ENCODE peak calls at places on chromosomes 1 and 21, in five cellular contexts. R is hepatocyte, Z is ascending aorta, K is tibial nerve, D is colonic mucosa. S is an unnamed sample. For H3K27me3, the result is how much of the 10 kb centered on the place peaks cover.

GRCh38 chr1:46246548-46247432 is 773 bp upstream of the RAD54L start:
- DNase-seq in R (peak), Z (peak), K (no peak), D (peak), S (peak)

GRCh38 chr1:63401945-63402344 is 34.5 kb downstream of the ALG6 start:
- DNase-seq in R (no peak), Z (no peak), K (no peak), D (no peak), S (no peak)

GRCh38 chr1:168688679-168689657 is 40.0 kb downstream of the DPT start:
- DNase-seq in R (peak), Z (no peak), K (no peak), D (no peak), S (no peak)

GRCh38 chr1:45518910-45519309 is 2.8 kb downstream of the PRDX1 start:
- DNase-seq in R (no peak), Z (no peak), K (no peak), D (no peak), S (no peak)

GRCh38 chr1:55033215-55033614 is 6.1 kb upstream of the PCSK9 start:
- DNase-seq in R (no peak), Z (no peak), K (no peak), D (no peak), S (no peak)

GRCh38 chr1:151314137-151314875 is 12.9 kb downstream of the PI4KB start:
- DNase-seq in R (no peak), Z (peak), K (peak), D (peak), S (no peak)

GRCh38 chr1:9058465-9058864 is 11.0 kb downstream of the SLC2A5 start:
- DNase-seq in R (no peak), Z (no peak), K (no peak), D (no peak), S (no peak)

GRCh38 chr1:39574646-39575045 is 1.9 kb downstream of the PABPC4 start:
- DNase-seq in R (peak), Z (no peak), K (no peak), D (peak), S (no peak)

GRCh38 chr1:234893725-234894630 is 234.7 kb downstream of the TOMM20 start:
- DNase-seq in R (no peak), Z (no peak), K (no peak), D (no peak), S (no peak)

GRCh38 chr1:206776239-206776638 is 3.9 kb upstream of the IL10 start:
- DNase-seq in R (peak), Z (no peak), K (no peak), D (no peak), S (no peak)

GRCh38 chr1:188169971-188170370 is 1341.2 kb downstream of the PLA2G4A start:
- DNase-seq in R (no peak), Z (no peak), K (no peak), D (no peak), S (no peak)

GRCh38 chr21:39645331-39645730 is 32.6 kb downstream of the B3GALT5 start:
- DNase-seq in R (no peak), Z (no peak), K (no peak), D (peak), S (no peak)

GRCh38 chr1:20477355-20478071 is 8.5 kb downstream of the CAMK2N1 start:
- DNase-seq in R (no peak), Z (no peak), K (no peak), D (no peak), S (no peak)

GRCh38 chr21:28334407-28334806 is 658.3 kb downstream of the LTN1 start:
- DNase-seq in R (no peak), Z (no peak), K (no peak), D (no peak), S (no peak)

GRCh38 chr1:226425004-226425378 is 17.1 kb upstream of the PARP1 start:
- DNase-seq in R (no peak), Z (no peak), K (no peak), D (no peak), S (no peak)

GRCh38 chr1:194026422-194026821 is 840.0 kb upstream of the B3GALT2 start:
- DNase-seq in R (no peak), Z (no peak), K (no peak), D (no peak), S (no peak)

GRCh38 chr1:206580438-206581113 is 31.7 kb downstream of the EIF2D start:
- DNase-seq in R (no peak), Z (no peak), K (no peak), D (no peak), S (no peak)

GRCh38 chr1:20149601-20150325 is 10.6 kb downstream of the PLA2G2F start:
- DNase-seq in R (no peak), Z (no peak), K (no peak), D (no peak), S (no peak)

GRCh38 chr1:111556318-111557037 is 53.0 kb upstream of the ADORA3 start:
- DNase-seq in R (no peak), Z (no peak), K (no peak), D (no peak), S (no peak)

GRCh38 chr1:226982451-226983177 is 42.5 kb downstream of the COQ8A start:
- DNase-seq in R (no peak), Z (no peak), K (no peak), D (no peak), S (no peak)

GRCh38 chr1:68558321-68559026 is 61.6 kb upstream of the DEPDC1 start:
- DNase-seq in R (no peak), Z (no peak), K (no peak), D (no peak), S (no peak)

GRCh38 chr1:43768168-43768567 is 60.8 kb downstream of the ST3GAL3 start:
- DNase-seq in R (no peak), Z (no peak), K (no peak), D (no peak), S (no peak)

GRCh38 chr1:43766086-43766784 is 58.9 kb downstream of the ST3GAL3 start:
- DNase-seq in R (no peak), Z (no peak), K (no peak), D (no peak), S (no peak)

GRCh38 chr1:43764581-43764980 is 57.2 kb downstream of the ST3GAL3 start:
- DNase-seq in R (no peak), Z (no peak), K (no peak), D (no peak), S (no peak)

GRCh38 chr1:43769350-43769908 is 62.1 kb downstream of the ST3GAL3 start:
- DNase-seq in R (no peak), Z (no peak), K (no peak), D (no peak), S (no peak)

GRCh38 chr1:43766818-43767525 is 59.6 kb downstream of the ST3GAL3 start:
- DNase-seq in R (no peak), Z (no peak), K (no peak), D (no peak), S (no peak)
- H3K4me3 ChIP-seq in R (no peak), Z (no peak), K (no peak), D (no peak), S (no peak)

GRCh38 chr1:223802602-223803001 is 43.1 kb downstream of the TP53BP2 start:
- DNase-seq in R (no peak), Z (no peak), K (no peak), D (no peak), S (no peak)
- H3K27ac ChIP-seq in R (no peak), Z (no peak), K (no peak), D (no peak), S (no peak)

GRCh38 chr21:45362077-45362747 is 42.8 kb upstream of the COL18A1 start:
- DNase-seq in R (no peak), Z (no peak), K (no peak), D (no peak), S (no peak)
- H3K27me3 ChIP-seq in R (under half), Z (under half), K (under half), D (under half), S (under half)

GRCh38 chr1:115952547-115952946 is 23.8 kb upstream of the SLC22A15 start:
- DNase-seq in R (no peak), Z (no peak), K (no peak), D (no peak), S (no peak)

GRCh38 chr1:115949156-115949555 is 27.2 kb upstream of the SLC22A15 start:
- DNase-seq in R (no peak), Z (no peak), K (no peak), D (no peak), S (no peak)

GRCh38 chr1:115953180-115953579 is 23.1 kb upstream of the SLC22A15 start:
- DNase-seq in R (no peak), Z (no peak), K (no peak), D (no peak), S (no peak)

GRCh38 chr1:115954684-115955083 is 21.6 kb upstream of the SLC22A15 start:
- DNase-seq in R (no peak), Z (no peak), K (no peak), D (no peak), S (no peak)

GRCh38 chr1:115951552-115951951 is 24.8 kb upstream of the SLC22A15 start:
- DNase-seq in R (no peak), Z (no peak), K (no peak), D (no peak), S (no peak)
- H3K4me3 ChIP-seq in R (no peak), Z (no peak), K (no peak), D (no peak), S (no peak)

GRCh38 chr1:53176452-53177344 is 19.9 kb upstream of the CPT2 start:
- DNase-seq in R (peak), Z (no peak), K (no peak), D (no peak), S (no peak)
- H3K27ac ChIP-seq in R (peak), Z (peak), K (no peak), D (no peak), S (no peak)

DNA sequence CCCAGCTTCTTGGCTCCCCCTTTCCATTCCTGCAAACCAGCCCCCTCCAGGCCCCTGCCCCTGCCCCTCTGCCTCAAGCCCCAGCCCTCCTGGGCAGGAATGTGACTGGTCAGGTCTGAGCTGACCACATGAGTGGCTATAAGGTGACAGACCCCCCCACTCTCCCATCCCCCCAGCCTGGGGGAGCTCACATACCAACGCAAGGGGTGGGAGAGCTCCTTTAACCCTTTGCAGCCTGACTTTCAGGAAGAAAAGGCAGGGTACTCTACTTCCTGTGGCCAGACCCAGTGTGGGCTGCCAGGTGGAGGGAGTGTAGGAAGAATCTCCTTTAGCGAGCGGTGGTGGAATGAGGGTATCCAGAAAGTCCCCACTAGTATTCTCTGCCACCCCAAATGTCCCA is 33.1 kb downstream of the AHDC1 start:
- DNase-seq in R (no peak), Z (no peak), K (no peak), D (no peak), S (no peak)
- H3K27me3 ChIP-seq in R (under half), Z (under half), K (under half), D (under half), S (under half)

DNA sequence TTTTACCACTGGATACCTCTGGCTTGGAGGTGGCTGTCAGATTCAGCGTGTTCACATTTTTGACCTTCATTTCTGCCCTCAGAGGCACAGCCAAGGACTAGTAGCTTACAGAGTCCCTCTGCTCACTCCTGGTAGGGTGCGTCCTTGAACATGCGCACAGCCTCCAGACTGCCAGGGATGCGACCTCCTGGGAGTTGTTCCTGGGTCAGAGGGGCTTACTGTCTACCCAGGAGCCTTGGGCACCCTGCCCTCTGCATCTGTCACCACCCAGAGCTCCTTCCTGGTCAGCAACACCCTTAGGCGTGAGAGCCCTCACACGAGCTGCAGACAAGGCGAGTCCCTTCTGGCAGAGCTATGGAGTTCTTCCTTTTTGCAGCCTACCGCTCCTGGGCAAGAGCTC is 1.7 kb downstream of the SLX9 start:
- DNase-seq in R (no peak), Z (no peak), K (no peak), D (no peak), S (no peak)
- H3K4me3 ChIP-seq in R (no peak), Z (no peak), K (no peak), D (no peak), S (no peak)

DNA sequence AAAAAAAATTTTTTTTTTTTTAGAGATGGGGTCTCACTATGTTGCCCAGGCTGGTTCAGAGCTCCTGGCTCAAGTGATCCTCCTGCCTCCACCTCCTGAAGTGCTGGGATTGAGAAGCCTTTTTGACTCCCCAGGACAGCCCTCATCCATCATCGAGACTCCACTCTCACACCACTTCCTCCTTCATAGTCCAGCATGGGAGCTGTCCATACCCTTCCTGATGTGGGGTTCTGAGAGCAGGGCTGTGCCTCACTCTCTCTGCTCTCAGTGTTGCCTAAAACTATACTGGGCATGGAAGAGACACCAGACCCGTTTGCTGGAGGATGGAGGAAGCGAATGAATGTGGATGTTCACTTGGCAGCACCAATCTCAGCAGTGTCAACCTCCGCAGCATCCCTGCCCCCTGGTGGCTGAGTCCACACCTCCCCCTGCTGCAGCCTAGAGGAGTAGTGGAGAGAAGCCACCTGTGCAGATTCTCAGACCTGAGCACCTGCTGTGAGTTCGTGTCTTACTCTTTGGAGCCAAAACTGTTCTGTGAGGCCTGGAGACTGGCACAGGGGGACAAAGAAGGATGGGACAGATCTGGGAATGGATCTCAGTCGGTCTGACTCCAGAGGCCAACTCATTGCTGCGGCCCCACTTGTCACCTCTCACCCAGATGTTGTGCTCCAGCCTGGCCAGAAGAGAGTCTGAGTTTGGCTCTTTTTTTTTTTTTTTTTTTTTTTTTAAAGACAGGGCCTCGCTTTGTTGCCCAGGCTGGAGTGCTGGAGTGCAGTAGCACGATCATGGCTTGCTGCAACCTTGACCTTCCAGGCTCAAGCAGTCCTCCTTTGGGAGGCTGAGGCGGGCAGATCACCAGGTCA is 17.7 kb downstream of the TINAGL1 start:
- DNase-seq in R (peak), Z (peak), K (peak), D (peak), S (peak)
- H3K27ac ChIP-seq in R (no peak), Z (no peak), K (no peak), D (no peak), S (no peak)

GRCh38 chr1:112706505-112707216 is at the start of gene RHOC:
- DNase-seq in R (peak), Z (peak), K (no peak), D (peak), S (peak)

GRCh38 chr1:112704908-112705627 is 1.9 kb downstream of the RHOC start:
- DNase-seq in R (peak), Z (peak), K (peak), D (peak), S (peak)

GRCh38 chr1:112708489-112708888 is 1.6 kb upstream of the RHOC start:
- DNase-seq in R (no peak), Z (no peak), K (no peak), D (no peak), S (no peak)

GRCh38 chr1:112708002-112708448 is 1.1 kb upstream of the RHOC start:
- DNase-seq in R (no peak), Z (no peak), K (no peak), D (no peak), S (no peak)

GRCh38 chr1:112707217-112708001 is 482 bp upstream of the RHOC start:
- DNase-seq in R (peak), Z (peak), K (peak), D (peak), S (peak)
- H3K27me3 ChIP-seq in R (under half), Z (under half), K (under half), D (under half), S (under half)

GRCh38 chr1:242523968-242524570 is 428 bp downstream of the PLD5 start:
- DNase-seq in R (peak), Z (peak), K (no peak), D (no peak), S (no peak)
- H3K4me3 ChIP-seq in R (peak), Z (peak), K (peak), D (peak), S (no peak)

S was measured in effector memory CD4-positive, alpha-beta T cell.